ENCODE peak calls at places on chromosome 19, in six cellular contexts. V is M059J; U is natural killer cell; I is heart right ventricle; F is astrocyte; Z is stimulated activated CD8-positive, alpha-beta memory T cell treated with anti-CD3 and anti-CD28 coated beads, Interleukin-4, amount 100 ng/mL, for 4 hours. M is an unnamed sample.

GRCh38 chr19:49436381-49437017 is 4.8 kb downstream of the SLC17A7 start:
- DNase-seq in Z (no peak), U (no peak), I (no peak), V (no peak), F (no peak), M (no peak)

GRCh38 chr19:12325690-12326089 is 7.7 kb downstream of the ZNF563 start:
- DNase-seq in I (no peak), F (no peak), Z (no peak), U (no peak), V (no peak), M (no peak)

GRCh38 chr19:45440873-45441654 is 17.3 kb upstream of the ERCC1 start:
- DNase-seq in F (peak; percentile 37), Z (no peak), U (no peak), I (no peak), V (peak; percentile 69), M (peak; percentile 53)

GRCh38 chr19:58519087-58519354 is 589 bp downstream of the ZBTB45 start:
- DNase-seq in F (peak; percentile 60), Z (no peak), U (peak; percentile 27), V (peak; percentile 75), I (peak; percentile 68), M (peak; percentile 72)

GRCh38 chr19:45713141-45713540 is 17.6 kb downstream of the FBXO46 start:
- DNase-seq in F (no peak), Z (no peak), I (no peak), V (no peak), U (no peak), M (no peak)

GRCh38 chr19:46319620-46320019 is 22.8 kb downstream of the HIF3A start:
- DNase-seq in U (no peak), I (no peak), F (no peak), Z (no peak), V (no peak), M (no peak)

GRCh38 chr19:1938071-1938470 is 2.9 kb upstream of the CSNK1G2 start:
- DNase-seq in Z (no peak), V (no peak), I (no peak), F (no peak), U (no peak), M (no peak)

GRCh38 chr19:39297931-39298634 is 1.9 kb downstream of the IFNL1 start:
- DNase-seq in V (no peak), U (peak; percentile 80), F (no peak), Z (no peak), I (no peak), M (no peak)